ENCODE peak calls at places on chromosome 12, in seven cellular contexts. U is IMR-90, F is mesendoderm, J is trophoblast cell, B is H9, N is H1, C is mesenchymal stem cell. Z is an unnamed sample.

GRCh38 chr12:12890815-12891645 is at the start of gene GPRC5A:
- DNase-seq in F (peak), N (peak), C (peak), B (peak), J (peak), U (peak), Z (no peak)

GRCh38 chr12:51923506-51924365 is 16.4 kb downstream of the ACVRL1 start:
- DNase-seq in N (peak), U (no peak), J (peak), B (peak), C (no peak), F (peak), Z (no peak)

GRCh38 chr12:118361889-118362288 is 10.8 kb downstream of the TAOK3 start:
- DNase-seq in B (no peak), J (no peak), N (no peak), C (no peak), U (no peak), F (no peak), Z (no peak)

GRCh38 chr12:20050166-20050565 is 318.2 kb upstream of the PDE3A start:
- DNase-seq in J (no peak), C (peak), U (no peak), N (no peak), F (no peak), B (no peak), Z (no peak)

GRCh38 chr12:94435511-94435927 is 24.1 kb downstream of the CEP83 start:
- DNase-seq in C (no peak), B (peak), N (no peak), J (peak), F (peak), U (no peak), Z (no peak)

GRCh38 chr12:106433055-106433454 is 75.5 kb downstream of the POLR3B start:
- DNase-seq in F (no peak), N (no peak), J (no peak), B (no peak), C (no peak), U (no peak), Z (no peak)

GRCh38 chr12:100404769-100405407 is 48.0 kb downstream of the SLC17A8 start:
- DNase-seq in B (peak), C (peak), U (peak), F (peak), J (peak), N (peak), Z (peak)

GRCh38 chr12:3192221-3192620 is 115.0 kb downstream of the TSPAN9 start:
- DNase-seq in N (no peak), C (no peak), J (no peak), F (no peak), B (no peak), U (no peak), Z (no peak)

GRCh38 chr12:59632408-59632807 is 36.6 kb downstream of the SLC16A7 start:
- DNase-seq in F (no peak), U (no peak), J (no peak), B (no peak), C (no peak), N (no peak), Z (no peak)

GRCh38 chr12:59637657-59638150 is 41.9 kb downstream of the SLC16A7 start:
- DNase-seq in F (peak), C (no peak), B (no peak), J (no peak), N (no peak), U (peak), Z (no peak)

GRCh38 chr12:59634254-59634653 is 38.4 kb downstream of the SLC16A7 start:
- DNase-seq in U (no peak), J (no peak), B (no peak), F (no peak), N (no peak), C (no peak), Z (no peak)

DNA sequence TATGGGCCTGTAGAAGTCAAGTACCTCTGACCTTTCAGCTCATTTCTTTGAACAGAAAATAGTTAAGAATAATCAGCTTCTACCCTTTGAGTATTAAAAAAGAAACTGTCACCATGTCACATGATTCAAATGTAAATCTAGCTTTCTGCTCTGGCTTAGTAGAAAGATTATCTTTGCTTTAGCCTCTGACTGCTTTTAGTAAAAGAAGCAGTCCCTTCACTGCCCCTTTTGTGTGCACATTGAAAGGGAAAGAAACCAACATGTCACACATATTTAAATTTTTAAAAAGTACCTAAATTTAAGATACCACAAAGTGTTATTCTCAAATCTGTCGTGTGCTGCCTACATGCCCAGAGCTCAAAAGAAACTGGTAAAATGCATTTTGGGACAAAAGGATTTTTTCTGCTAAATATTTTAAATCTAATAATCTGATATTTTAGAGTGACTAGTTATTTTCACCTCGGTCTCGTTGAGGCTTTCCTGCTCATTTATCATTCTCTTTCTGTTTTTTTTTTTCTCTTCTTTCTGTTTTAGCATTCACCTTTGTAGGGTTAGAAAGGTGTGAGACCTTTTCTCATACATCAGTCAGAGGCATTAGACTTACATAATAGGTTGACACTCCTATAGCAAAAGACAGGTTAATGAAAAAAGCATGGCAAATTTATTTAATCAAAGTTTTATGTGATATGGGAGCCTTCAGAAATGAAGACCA is 41.3 kb downstream of the SLC16A7 start:
- DNase-seq in J (no peak), B (no peak), F (no peak), U (no peak), C (no peak), N (no peak), Z (no peak)
- H3K9ac ChIP-seq in J (no peak), B (no peak), F (no peak), U (no peak), C (no peak), N (no peak), Z (no peak)

GRCh38 chr12:95859947-95860850 is 1.4 kb downstream of the SNRPF start:
- DNase-seq in U (no peak), B (no peak), F (no peak), J (no peak), C (no peak), N (no peak), Z (no peak)

GRCh38 chr12:95858451-95859343 is at the start of gene SNRPF:
- DNase-seq in N (peak), C (peak), U (peak), J (peak), F (peak), B (peak), Z (peak)

GRCh38 chr12:95862038-95862437 is 3.3 kb downstream of the SNRPF start:
- DNase-seq in J (no peak), U (no peak), F (no peak), C (no peak), B (no peak), N (no peak), Z (no peak)

GRCh38 chr12:95859344-95859816 is 628 bp downstream of the SNRPF start:
- DNase-seq in C (peak), U (peak), B (no peak), J (no peak), N (no peak), F (peak), Z (peak)

GRCh38 chr12:95863337-95863736 is 4.6 kb downstream of the SNRPF start:
- DNase-seq in F (no peak), B (no peak), C (no peak), J (no peak), U (no peak), N (no peak), Z (no peak)
- H3K4ac ChIP-seq in F (no peak), B (no peak), C (no peak), J (no peak), U (no peak), N (no peak), Z (no peak)

GRCh38 chr12:116800918-116801317 is 62.8 kb downstream of the RNFT2 start:
- DNase-seq in U (no peak), C (no peak), N (no peak), F (no peak), J (no peak), B (no peak), Z (no peak)
- H2BK5ac ChIP-seq in U (no peak), C (no peak), N (no peak), F (no peak), J (no peak), B (no peak), Z (no peak)

GRCh38 chr12:50458606-50459005 is 46.2 kb upstream of the DIP2B start:
- DNase-seq in C (no peak), U (peak), N (no peak), F (no peak), B (no peak), J (no peak), Z (no peak)

GRCh38 chr12:50452795-50453194 is 52.0 kb upstream of the DIP2B start:
- DNase-seq in B (no peak), N (no peak), U (no peak), J (no peak), F (no peak), C (no peak), Z (no peak)

DNA sequence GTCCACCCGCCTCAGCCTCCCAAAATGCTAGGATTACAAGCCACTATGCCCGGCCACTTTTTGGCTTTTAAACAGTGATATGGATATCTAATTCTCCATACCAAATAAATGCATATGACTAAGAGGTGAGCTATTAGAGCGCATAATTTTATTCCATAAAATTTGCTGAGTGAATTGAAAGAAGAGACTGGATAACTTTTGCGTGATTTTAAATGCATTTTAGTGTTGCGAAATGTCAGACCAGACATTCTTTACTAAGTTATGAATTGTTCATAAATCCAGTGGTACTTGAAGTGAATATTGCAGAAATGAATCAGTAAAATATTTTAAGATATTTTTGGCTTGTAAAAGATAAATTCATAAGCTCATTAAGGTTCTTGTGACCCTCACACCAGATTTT is 50.9 kb upstream of the DIP2B start:
- DNase-seq in J (no peak), C (no peak), F (no peak), U (peak), N (no peak), B (no peak), Z (no peak)
- H3K9ac ChIP-seq in J (no peak), C (no peak), F (no peak), U (no peak), N (no peak), B (no peak), Z (no peak)

DNA sequence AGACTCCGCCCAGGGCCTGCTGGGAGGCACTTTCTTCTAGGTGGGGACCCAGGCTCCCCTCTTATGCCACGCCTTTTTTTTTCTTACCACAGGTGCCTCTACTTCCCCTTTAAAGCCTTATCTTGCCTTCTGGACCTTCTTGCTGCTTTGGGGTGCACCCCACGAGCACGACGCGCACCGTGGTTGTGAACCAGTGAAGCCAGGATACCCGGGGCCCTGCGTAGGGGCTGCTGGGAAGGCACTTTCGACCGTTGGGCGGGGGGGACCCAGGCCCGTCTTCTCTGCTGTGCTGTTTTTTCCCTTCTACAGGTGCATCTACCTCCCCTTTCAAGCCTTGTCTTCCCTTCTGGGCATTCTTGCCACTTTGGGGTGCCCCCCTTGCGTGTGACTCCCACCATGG is 305.4 kb downstream of the ALG10 start:
- DNase-seq in N (no peak), J (no peak), U (no peak), B (no peak), F (no peak), C (no peak), Z (no peak)
- H3K4ac ChIP-seq in N (no peak), J (no peak), U (no peak), B (no peak), F (no peak), C (no peak), Z (no peak)

DNA sequence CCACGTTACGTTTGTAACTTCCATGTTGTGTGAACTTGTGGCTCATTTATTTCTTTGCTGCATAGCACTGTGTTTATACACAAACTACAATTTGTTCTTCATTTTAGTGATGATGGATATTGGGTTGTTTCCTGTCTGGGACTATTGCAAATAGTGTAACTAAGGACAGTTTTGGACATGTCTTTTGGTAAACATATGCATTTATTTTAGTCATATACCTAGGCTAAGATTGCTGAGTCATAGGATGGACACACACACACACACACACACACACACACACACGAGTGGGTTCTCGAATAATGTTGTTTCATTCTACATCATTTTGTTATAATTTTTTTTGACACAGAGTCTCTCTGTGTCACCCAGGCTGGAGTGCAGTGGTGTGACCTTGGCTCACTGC is 123.5 kb upstream of the CAND1 start:
- DNase-seq in U (no peak), J (no peak), B (no peak), C (no peak), F (no peak), N (no peak), Z (no peak)
- H2BK5ac ChIP-seq in U (no peak), J (no peak), B (no peak), C (no peak), F (no peak), N (no peak), Z (no peak)

DNA sequence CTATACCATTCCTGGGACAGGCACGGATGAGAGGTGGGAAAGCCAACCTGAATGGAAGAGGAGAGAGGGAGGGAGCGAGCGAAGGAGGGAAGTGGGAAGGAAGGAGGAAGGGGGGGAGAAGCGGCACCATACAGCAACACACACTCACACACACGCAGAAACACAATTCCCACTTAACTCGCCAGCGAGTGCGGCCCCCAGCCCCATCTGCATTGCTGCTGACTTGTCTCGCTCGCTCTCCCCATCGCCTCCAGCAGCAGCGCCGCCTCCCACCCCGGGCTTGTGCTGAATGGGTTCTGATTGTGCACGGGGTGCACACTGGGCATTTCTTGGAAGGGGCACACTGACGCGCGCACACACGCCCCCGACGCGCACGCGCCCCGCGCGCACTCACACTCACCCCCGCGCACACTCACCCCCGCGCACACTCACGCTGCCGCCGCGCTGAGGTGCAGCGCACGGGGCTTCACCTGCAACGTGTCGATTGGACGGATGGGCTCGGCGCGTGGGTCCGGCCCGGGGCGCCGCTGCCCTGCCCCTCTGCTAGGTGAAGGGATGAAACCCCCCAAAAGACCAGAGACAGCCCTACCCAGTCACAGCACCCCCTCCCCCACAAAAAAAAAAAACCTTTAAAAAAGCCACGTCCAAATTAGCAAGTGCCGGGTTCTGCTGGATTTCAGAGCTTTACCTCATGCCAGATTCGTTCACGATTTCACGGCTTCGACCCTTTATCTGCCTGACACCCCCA is 680 bp downstream of the GRIN2B start:
- DNase-seq in N (peak), C (no peak), U (no peak), J (no peak), B (peak), F (peak), Z (no peak)
- H3K9ac ChIP-seq in N (no peak), C (peak), U (no peak), J (no peak), B (no peak), F (no peak), Z (peak)